ENCODE peak calls at places on chromosomes 5 and 9, in seven cellular contexts. G, Q, O, H, M, V and K are unnamed samples.

GRCh38 chr5:168364151-168364661 is 72.8 kb downstream of the WWC1 start:
- DNase-seq in G (peak), Q (no peak), O (no peak), H (no peak), M (no peak), V (no peak), K (no peak)

GRCh38 chr5:175682664-175683063 is 24.8 kb downstream of the HRH2 start:
- DNase-seq in G (no peak), Q (no peak), O (no peak), H (no peak), M (no peak), V (no peak), K (no peak)

GRCh38 chr5:127820910-127821553 is 117.8 kb downstream of the CCDC192 start:
- DNase-seq in G (no peak), Q (no peak), O (no peak), H (peak), M (no peak), V (peak), K (no peak)

GRCh38 chr9:89408628-89409101 is 89.2 kb downstream of the SEMA4D start:
- DNase-seq in G (no peak), Q (no peak), O (no peak), H (no peak), M (no peak), V (no peak), K (no peak)

GRCh38 chr5:65127181-65127901 is 354.4 kb downstream of the ADAMTS6 start:
- DNase-seq in G (no peak), Q (peak), O (no peak), H (no peak), M (no peak), V (no peak), K (no peak)

GRCh38 chr5:170143091-170143490 is 37.4 kb downstream of the FOXI1 start:
- DNase-seq in G (no peak), Q (peak), O (no peak), H (no peak), M (no peak), V (no peak), K (no peak)

GRCh38 chr5:172364773-172365172 is 81.2 kb upstream of the UBTD2 start:
- DNase-seq in G (no peak), Q (no peak), O (peak), H (no peak), M (no peak), V (no peak), K (peak)

GRCh38 chr9:107932036-107932435 is 442.5 kb upstream of the KLF4 start:
- DNase-seq in G (no peak), Q (no peak), O (no peak), H (no peak), M (no peak), V (no peak), K (no peak)

GRCh38 chr5:69217732-69218568 is 16.7 kb upstream of the CDK7 start:
- DNase-seq in G (peak), Q (peak), O (peak), H (peak), M (peak), V (peak), K (peak)

GRCh38 chr9:20592673-20593072 is 29.6 kb downstream of the MLLT3 start:
- DNase-seq in G (no peak), Q (no peak), O (no peak), H (no peak), M (no peak), V (no peak), K (no peak)

GRCh38 chr9:137352511-137353222 is 50.6 kb upstream of the NRARP start:
- DNase-seq in G (no peak), Q (no peak), O (no peak), H (no peak), M (no peak), V (no peak), K (no peak)

GRCh38 chr9:100120286-100120685 is 21.2 kb downstream of the INVS start:
- DNase-seq in G (no peak), Q (no peak), O (no peak), H (no peak), M (no peak), V (no peak), K (no peak)

GRCh38 chr9:116349684-116350083 is 196.1 kb downstream of the PAPPA start:
- DNase-seq in G (no peak), Q (no peak), O (no peak), H (no peak), M (no peak), V (no peak), K (no peak)

GRCh38 chr9:89021154-89021803 is 30.0 kb downstream of the S1PR3 start:
- DNase-seq in G (peak), Q (no peak), O (no peak), H (no peak), M (no peak), V (no peak), K (peak)

GRCh38 chr5:99674086-99674485 is 745.3 kb upstream of the CHD1 start:
- DNase-seq in G (no peak), Q (no peak), O (no peak), H (no peak), M (no peak), V (no peak), K (no peak)

GRCh38 chr5:73459366-73459765 is 10.8 kb upstream of the FOXD1 start:
- DNase-seq in G (no peak), Q (no peak), O (no peak), H (no peak), M (no peak), V (no peak), K (no peak)

GRCh38 chr5:122120957-122121356 is 8.4 kb upstream of the ZNF474 start:
- DNase-seq in G (peak), Q (no peak), O (no peak), H (no peak), M (no peak), V (no peak), K (no peak)

GRCh38 chr9:79565245-79565644 is 6.5 kb upstream of the TLE4 start:
- DNase-seq in G (no peak), Q (no peak), O (no peak), H (no peak), M (no peak), V (peak), K (no peak)

GRCh38 chr9:11946521-11946920 is 746.7 kb upstream of the TYRP1 start:
- DNase-seq in G (no peak), Q (no peak), O (no peak), H (no peak), M (no peak), V (no peak), K (no peak)

GRCh38 chr5:93092349-93093105 is 488.5 kb downstream of the NR2F1-AS1 start:
- DNase-seq in G (no peak), Q (no peak), O (no peak), H (no peak), M (no peak), V (no peak), K (peak)

GRCh38 chr9:89579741-89580395 is 24.9 kb upstream of the GADD45G start:
- DNase-seq in G (no peak), Q (no peak), O (no peak), H (no peak), M (no peak), V (no peak), K (no peak)

DNA sequence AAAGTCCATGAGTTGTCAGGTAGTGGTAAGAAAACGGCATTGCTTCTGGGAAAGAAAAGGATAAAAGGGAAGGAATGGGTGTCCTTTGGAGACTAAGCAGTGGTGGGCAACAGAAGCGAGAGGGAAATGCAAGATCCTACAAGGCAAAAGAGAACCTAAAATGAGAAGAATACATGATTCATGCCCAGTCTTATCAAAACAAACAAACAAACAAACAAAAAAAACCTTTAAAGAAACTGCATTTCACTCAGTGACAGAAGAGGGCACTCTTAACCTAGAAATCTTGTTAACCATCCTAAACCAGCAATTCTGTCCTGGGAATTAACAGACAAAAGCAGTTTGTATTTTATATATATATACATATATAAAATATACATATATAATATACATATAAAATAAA is 88.5 kb downstream of the SUSD1 start:
- DNase-seq in G (no peak), Q (no peak), O (peak), H (peak), M (no peak), V (no peak), K (no peak)
- TF ChIP-seq JUND in G (no peak), Q (no peak), O (no peak), H (no peak), M (no peak), V (no peak), K (no peak)

GRCh38 chr9:127979015-127979332 is 1.8 kb downstream of the EEIG1 start:
- DNase-seq in G (no peak), Q (no peak), O (no peak), H (no peak), M (no peak), V (no peak), K (no peak)

GRCh38 chr9:127980706-127981558 is at the start of gene EEIG1:
- DNase-seq in G (peak), Q (peak), O (peak), H (peak), M (peak), V (no peak), K (peak)

GRCh38 chr9:127977877-127978647 is 2.7 kb downstream of the EEIG1 start:
- DNase-seq in G (no peak), Q (no peak), O (no peak), H (no peak), M (peak), V (no peak), K (no peak)

GRCh38 chr9:127980056-127980705 is 608 bp downstream of the EEIG1 start:
- DNase-seq in G (no peak), Q (peak), O (peak), H (no peak), M (peak), V (no peak), K (peak)

DNA sequence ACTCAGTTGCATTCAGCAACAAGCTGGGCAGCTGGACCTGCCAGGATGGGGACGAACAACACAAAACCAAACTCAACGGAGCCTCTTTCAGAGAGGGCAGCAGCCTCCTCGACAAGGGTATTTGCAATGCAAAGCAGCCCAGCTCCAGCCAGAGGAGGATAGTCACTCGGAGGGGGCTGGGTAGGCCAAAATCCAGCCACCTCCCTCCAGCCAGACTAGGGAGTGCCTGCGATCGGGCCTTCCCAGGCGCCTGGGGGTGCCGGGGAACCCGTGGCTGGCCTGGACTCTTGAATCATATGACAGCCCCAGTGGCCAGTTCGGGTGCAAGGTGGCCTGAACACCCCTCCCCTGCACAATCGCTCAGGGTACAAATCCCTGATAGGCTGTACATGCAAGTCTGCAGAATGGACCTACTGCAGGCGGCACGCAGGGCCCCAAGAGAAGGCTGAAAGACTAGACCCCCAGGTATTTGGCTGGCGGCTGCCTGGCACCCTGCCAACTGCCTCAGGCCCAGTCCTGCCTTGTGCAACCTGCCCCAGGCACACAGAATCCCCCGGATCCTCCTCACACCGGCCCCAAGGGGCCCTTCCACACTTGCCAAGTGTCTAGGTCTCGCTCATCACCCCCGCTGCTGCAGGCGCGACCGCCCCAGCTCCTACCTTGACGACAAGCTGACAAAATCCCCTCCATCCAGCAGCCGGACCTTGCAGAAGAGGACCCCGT is 1.3 kb downstream of the EEIG1 start:
- DNase-seq in G (no peak), Q (peak), O (peak), H (peak), M (peak), V (no peak), K (no peak)
- TF ChIP-seq JUND in G (no peak), Q (no peak), O (no peak), H (no peak), M (no peak), V (no peak), K (no peak)

DNA sequence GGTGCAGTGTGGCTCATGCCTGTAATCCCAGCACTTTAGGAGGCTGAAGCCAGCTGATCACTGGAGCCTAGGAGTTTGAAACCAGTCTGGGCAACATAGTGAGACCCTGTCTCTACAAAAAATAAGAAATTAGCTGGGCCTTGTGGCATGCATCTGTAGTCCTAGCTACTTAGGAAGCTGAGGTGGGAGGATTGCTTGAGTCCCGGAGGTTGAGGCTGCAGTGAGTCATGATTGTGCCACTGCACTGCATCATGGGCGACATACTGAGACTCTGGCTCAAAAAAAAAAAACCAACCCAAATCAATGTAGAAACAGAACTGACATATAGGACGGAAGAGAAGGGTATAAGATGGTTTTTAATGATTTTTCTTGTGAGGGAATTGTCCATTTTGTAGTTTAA is 27.7 kb downstream of the G3BP1 start:
- DNase-seq in G (no peak), Q (no peak), O (no peak), H (no peak), M (no peak), V (no peak), K (no peak)
- TF ChIP-seq JUND in G (no peak), Q (no peak), O (no peak), H (no peak), M (no peak), V (no peak), K (no peak)

GRCh38 chr5:135400866-135401265 is 1.8 kb upstream of the MACROH2A1 start:
- DNase-seq in G (no peak), Q (no peak), O (no peak), H (peak), M (no peak), V (no peak), K (no peak)

GRCh38 chr5:135396459-135397055 is 2.5 kb downstream of the MACROH2A1 start:
- DNase-seq in G (no peak), Q (no peak), O (no peak), H (no peak), M (no peak), V (no peak), K (no peak)

GRCh38 chr5:135399838-135400542 is 959 bp upstream of the MACROH2A1 start:
- DNase-seq in G (no peak), Q (peak), O (peak), H (no peak), M (no peak), V (no peak), K (no peak)

GRCh38 chr5:135398855-135399837 is at the start of gene MACROH2A1:
- DNase-seq in G (peak), Q (peak), O (peak), H (peak), M (peak), V (no peak), K (peak)

DNA sequence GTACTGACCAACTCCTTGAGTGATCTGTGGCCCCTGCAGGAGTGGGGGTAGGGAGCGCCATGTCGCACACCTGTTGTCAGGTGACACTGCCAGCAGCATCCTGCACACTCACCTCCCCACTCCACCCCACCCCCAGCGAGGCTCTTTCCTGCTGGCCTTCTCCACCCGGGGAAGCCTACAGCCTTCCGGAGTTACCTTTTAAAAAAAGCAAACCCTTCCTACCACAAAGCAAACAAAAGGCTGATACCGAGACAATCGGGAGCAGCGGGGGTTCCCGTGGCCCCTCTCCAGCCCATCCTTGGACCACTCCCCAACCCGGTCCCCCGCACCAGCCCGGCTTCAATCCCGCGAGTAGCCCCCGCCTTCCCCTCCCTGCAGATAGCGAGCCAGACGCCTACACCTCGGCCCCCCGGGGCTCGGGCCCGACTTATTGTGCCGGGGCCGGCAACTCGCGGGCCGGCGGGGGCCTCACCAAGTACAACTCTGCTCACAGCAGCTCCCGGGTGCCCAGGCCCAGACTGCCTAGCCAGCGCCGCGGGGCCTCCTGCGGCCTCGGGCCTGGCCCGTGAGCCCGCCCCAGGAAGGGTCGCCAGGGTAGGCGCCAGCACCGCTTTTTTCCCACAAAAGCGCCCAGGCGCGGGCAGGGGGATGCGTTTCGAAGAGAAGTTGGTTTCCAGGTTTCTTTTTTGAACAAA is 724 bp downstream of the MACROH2A1 start:
- DNase-seq in G (peak), Q (peak), O (peak), H (peak), M (peak), V (no peak), K (peak)
- TF ChIP-seq JUND in G (peak), Q (no peak), O (no peak), H (no peak), M (no peak), V (no peak), K (no peak)